ENCODE peak calls at places on chromosomes 3 and 15, in six cellular contexts. F is cardiac muscle cell; B is RWPE2; U is BE2C; S is CD8-positive, alpha-beta T cell; Z is GM23248. N is an unnamed sample.

GRCh38 chr3:74624301-74624700 is 9.8 kb upstream of the CNTN3 start:
- DNase-seq in F (peak; percentile 62), B (no peak), U (no peak), S (no peak), Z (peak; percentile 93), N (no peak)

GRCh38 chr15:70526221-70526973 is 237.0 kb downstream of the UACA start:
- DNase-seq in F (peak; percentile 53), B (peak; percentile 96), U (peak; percentile 93), S (peak; percentile 48), Z (peak; percentile 90), N (peak; percentile 98)

GRCh38 chr3:108053025-108053424 is 37.8 kb downstream of the CD47 start:
- DNase-seq in F (no peak), B (no peak), U (no peak), S (no peak), Z (no peak), N (no peak)

GRCh38 chr3:143170676-143171075 is 51.1 kb downstream of the CHST2 start:
- DNase-seq in F (peak; percentile 58), B (no peak), U (no peak), S (no peak), Z (peak; percentile 12), N (no peak)

GRCh38 chr3:189276481-189277190 is 104.9 kb downstream of the TPRG1 start:
- DNase-seq in F (peak; percentile 94), B (no peak), U (no peak), S (no peak), Z (peak; percentile 84), N (no peak)

GRCh38 chr3:133472242-133472641 is 72.4 kb downstream of the BFSP2 start:
- DNase-seq in F (peak; percentile 20), B (no peak), U (no peak), S (no peak), Z (no peak), N (no peak)

GRCh38 chr3:108221403-108221802 is 821 bp downstream of the IFT57 start:
- DNase-seq in F (peak; percentile 2), B (no peak), U (no peak), S (no peak), Z (peak; percentile 23), N (no peak)

GRCh38 chr3:70990723-70991122 is 592.8 kb downstream of the FOXP1 start:
- DNase-seq in F (no peak), B (no peak), U (no peak), S (no peak), Z (peak; percentile 43), N (no peak)

GRCh38 chr15:101808201-101808600 is 3.8 kb upstream of the OR4F15 start:
- DNase-seq in F (no peak), B (no peak), U (no peak), S (no peak), Z (peak; percentile 52), N (no peak)

GRCh38 chr15:66765478-66766281 is 63.6 kb downstream of the SMAD6 start:
- DNase-seq in F (peak; percentile 46), B (no peak), U (peak; percentile 59), S (no peak), Z (peak; percentile 73), N (peak; percentile 96)

DNA sequence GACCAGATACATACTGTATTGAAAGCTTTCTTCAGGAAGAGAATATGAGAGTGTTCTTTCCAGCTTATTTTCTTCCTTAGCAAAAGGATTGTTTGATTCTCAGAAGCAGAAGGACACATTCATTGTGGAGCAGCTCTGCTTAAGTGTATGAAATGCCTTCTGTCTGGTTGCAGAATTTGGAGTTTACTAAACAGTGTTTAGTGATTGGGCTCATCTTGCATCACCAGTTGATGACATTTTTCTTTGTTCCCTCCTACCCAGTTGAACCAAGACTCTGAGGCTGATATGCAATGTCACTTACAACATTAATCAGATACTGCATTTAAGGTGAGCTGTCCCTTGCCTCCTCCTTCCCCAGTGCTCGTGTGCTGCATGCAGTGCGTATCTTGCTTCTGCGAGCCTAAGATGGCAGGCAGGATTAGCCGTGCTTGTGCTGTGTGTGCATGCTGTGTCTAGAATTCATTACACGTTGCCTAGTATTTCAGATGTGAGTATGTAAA is 18.4 kb downstream of the ZBTB38 start:
- DNase-seq in F (peak; percentile 59), B (no peak), U (peak; percentile 51), S (no peak), Z (peak; percentile 73), N (no peak)
- H3K4me1 ChIP-seq in F (peaks cover 16% of the 10 kb centered on the region), B (peaks cover 4% of the 10 kb centered on the region), U (peaks cover 15% of the 10 kb centered on the region), S (no peaks in the 10 kb centered on the region), Z (peaks cover 72% of the 10 kb centered on the region), N (peaks cover under 1% of the 10 kb centered on the region)

DNA sequence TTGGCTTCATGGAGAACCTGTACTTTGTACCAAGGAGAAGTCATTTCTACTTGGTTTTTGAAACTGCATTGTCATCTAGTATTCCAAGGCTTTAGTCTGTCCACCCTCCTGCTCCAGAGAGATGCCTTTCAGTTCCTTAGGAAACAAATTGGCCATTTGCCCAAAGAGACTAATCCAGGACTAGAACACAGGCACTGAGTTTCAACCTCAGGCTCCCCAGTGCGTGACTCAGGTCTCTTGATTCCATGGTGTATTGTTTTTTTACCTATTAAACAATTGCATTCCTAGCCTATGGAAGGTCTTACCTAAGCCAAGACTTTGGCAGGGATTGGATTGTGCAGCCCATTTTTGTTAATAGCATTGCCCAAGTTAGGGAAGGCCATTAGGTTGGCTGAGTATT is 214.8 kb upstream of the CTDSPL start:
- DNase-seq in F (no peak), B (no peak), U (no peak), S (no peak), Z (no peak), N (no peak)
- H3K4me3 ChIP-seq in F (no peak overlapping the region), B (no peak overlapping the region), U (no peak overlapping the region), S (no peak overlapping the region), Z (no peak overlapping the region), N (no peak overlapping the region)

GRCh38 chr15:42014406-42014805 is 6.4 kb downstream of the PLA2G4E start:
- DNase-seq in F (no peak), B (no peak), U (no peak), S (no peak), Z (no peak), N (no peak)
- H3K27me3 ChIP-seq in F (no peaks in the 10 kb centered on the region), B (no peaks in the 10 kb centered on the region), U (no peaks in the 10 kb centered on the region), S (no peaks in the 10 kb centered on the region), Z (peaks cover 24% of the 10 kb centered on the region), N (peaks cover 3% of the 10 kb centered on the region)

GRCh38 chr3:45632956-45633355 is 38.4 kb downstream of the LIMD1 start:
- DNase-seq in F (no peak), B (no peak), U (no peak), S (no peak), Z (no peak), N (no peak)
- H3K4me1 ChIP-seq in F (peaks cover 7% of the 10 kb centered on the region), B (peaks cover 14% of the 10 kb centered on the region), U (no peaks in the 10 kb centered on the region), S (no peaks in the 10 kb centered on the region), Z (peaks cover 15% of the 10 kb centered on the region), N (peaks cover 24% of the 10 kb centered on the region)

GRCh38 chr3:100710355-100711198 is 1.3 kb downstream of the TFG start:
- DNase-seq in F (peak; percentile 69), B (peak; percentile 71), U (peak; percentile 58), S (no peak), Z (peak; percentile 95), N (peak; percentile 78)
- H3K4me3 ChIP-seq in F (peak overlapping the region; percentile 51), B (peak overlapping the region; percentile 76), U (peak overlapping the region; percentile 80), S (peak overlapping the region; percentile 55), Z (peak overlapping the region; percentile 94), N (peak overlapping the region; percentile 59)

GRCh38 chr3:62373714-62374333 is 474 bp upstream of the FEZF2 start:
- DNase-seq in F (no peak), B (no peak), U (peak; percentile 11), S (no peak), Z (no peak), N (no peak)
- H3K27me3 ChIP-seq in F (peaks cover 100% of the 10 kb centered on the region), B (peaks cover 100% of the 10 kb centered on the region), U (peaks cover 81% of the 10 kb centered on the region), S (peaks cover 33% of the 10 kb centered on the region), Z (peaks cover 99% of the 10 kb centered on the region), N (peaks cover 34% of the 10 kb centered on the region)

N was measured in HAP-1.